ENCODE peak calls at places on chromosomes 3 and 15, in six cellular contexts. U, R, T, S, L and Z are unnamed samples.

GRCh38 chr3:187276397-187277128 is 15.0 kb downstream of the MASP1 start:
- DNase-seq in U (no peak), R (no peak), T (no peak), S (no peak), L (no peak), Z (no peak)

GRCh38 chr3:114154321-114154821 is 24.5 kb downstream of the DRD3 start:
- DNase-seq in U (no peak), R (no peak), T (no peak), S (no peak), L (no peak), Z (no peak)

GRCh38 chr3:89867286-89867685 is 759.9 kb downstream of the EPHA3 start:
- DNase-seq in U (no peak), R (no peak), T (no peak), S (no peak), L (no peak), Z (no peak)

GRCh38 chr3:168620854-168621253 is 525.1 kb upstream of the GOLIM4 start:
- DNase-seq in U (peak; percentile 69), R (no peak), T (peak; percentile 44), S (peak; percentile 14), L (no peak), Z (peak; percentile 0)

GRCh38 chr3:24149032-24149431 is 203.9 kb downstream of the NR1D2 start:
- DNase-seq in U (no peak), R (no peak), T (no peak), S (no peak), L (no peak), Z (no peak)

GRCh38 chr3:43155016-43155415 is 49.1 kb upstream of the POMGNT2 start:
- DNase-seq in U (no peak), R (no peak), T (no peak), S (no peak), L (no peak), Z (no peak)

GRCh38 chr3:16513141-16514020 is at the start of gene RFTN1:
- DNase-seq in U (peak; percentile 24), R (peak; percentile 24), T (peak; percentile 85), S (peak; percentile 87), L (no peak), Z (peak; percentile 46)

GRCh38 chr3:42499478-42499871 is 3.0 kb upstream of the VIPR1 start:
- DNase-seq in U (no peak), R (no peak), T (no peak), S (no peak), L (no peak), Z (no peak)

GRCh38 chr15:79311901-79312553 is 1.1 kb downstream of the TMED3 start:
- DNase-seq in U (peak; percentile 30), R (no peak), T (no peak), S (no peak), L (no peak), Z (peak; percentile 31)

GRCh38 chr15:77870195-77871065 is 207.1 kb downstream of the TBC1D2B start:
- DNase-seq in U (peak; percentile 90), R (peak; percentile 6), T (peak; percentile 81), S (peak; percentile 83), L (no peak), Z (peak; percentile 46)

GRCh38 chr15:61749169-61749568 is 311.1 kb downstream of the VPS13C start:
- DNase-seq in U (no peak), R (no peak), T (no peak), S (no peak), L (no peak), Z (no peak)

GRCh38 chr3:147943265-147943945 is 534.2 kb downstream of the ZIC1 start:
- DNase-seq in U (peak; percentile 46), R (peak; percentile 71), T (no peak), S (peak; percentile 60), L (no peak), Z (no peak)

GRCh38 chr3:126155280-126155640 is 25.1 kb downstream of the ALDH1L1 start:
- DNase-seq in U (no peak), R (no peak), T (no peak), S (peak; percentile 5), L (no peak), Z (no peak)

GRCh38 chr3:46665763-46666470 is 27.6 kb downstream of the ALS2CL start:
- DNase-seq in U (no peak), R (no peak), T (no peak), S (no peak), L (no peak), Z (no peak)

GRCh38 chr15:66085128-66085527 is 168.4 kb downstream of the MEGF11 start:
- DNase-seq in U (peak; percentile 53), R (no peak), T (peak; percentile 51), S (no peak), L (no peak), Z (peak; percentile 2)

GRCh38 chr15:50907866-50908208 is 646 bp upstream of the AP4E1 start:
- DNase-seq in U (peak; percentile 34), R (no peak), T (peak; percentile 77), S (peak; percentile 39), L (no peak), Z (peak; percentile 24)

GRCh38 chr15:99442268-99442897 is 123.4 kb upstream of the MEF2A start:
- DNase-seq in U (peak; percentile 57), R (peak; percentile 67), T (peak; percentile 11), S (peak; percentile 91), L (no peak), Z (no peak)

GRCh38 chr3:189941679-189942078 is 179.0 kb downstream of the P3H2 start:
- DNase-seq in U (peak; percentile 48), R (no peak), T (no peak), S (peak; percentile 57), L (no peak), Z (no peak)